ENCODE peak calls at places on chromosome 11, in four cellular contexts. W, A, L and O are unnamed samples.

GRCh38 chr11:8019671-8020597 is 32.8 kb downstream of the EIF3F start:
- DNase-seq in W (peak), A (peak), L (no peak), O (peak)

GRCh38 chr11:65429724-65430405 is 7.3 kb downstream of the NEAT1 start:
- DNase-seq in W (no peak), A (peak), L (peak), O (no peak)

GRCh38 chr11:63020671-63021255 is 5.1 kb upstream of the SLC22A8 start:
- DNase-seq in W (no peak), A (no peak), L (no peak), O (no peak)

GRCh38 chr11:68903631-68904457 is at the start of the genes IGHMBP2 and MRPL21:
- DNase-seq in W (peak), A (peak), L (peak), O (peak)

GRCh38 chr11:75223954-75224643 is 16.5 kb upstream of the TPBGL start:
- DNase-seq in W (no peak), A (no peak), L (no peak), O (no peak)

GRCh38 chr11:134126197-134126822 is 57.4 kb downstream of the JAM3 start:
- DNase-seq in W (no peak), A (peak), L (no peak), O (no peak)

GRCh38 chr11:116387623-116388022 is 385.2 kb downstream of the BUD13 start:
- DNase-seq in W (no peak), A (no peak), L (no peak), O (no peak)

GRCh38 chr11:68659158-68659921 is 25.0 kb upstream of the GAL start:
- DNase-seq in W (no peak), A (peak), L (no peak), O (no peak)

GRCh38 chr11:3022300-3022967 is 30.3 kb upstream of the NAP1L4 start:
- DNase-seq in W (no peak), A (no peak), L (peak), O (peak)

GRCh38 chr11:121533556-121534050 is 80.8 kb upstream of the SORL1-AS1 start:
- DNase-seq in W (no peak), A (no peak), L (no peak), O (no peak)

GRCh38 chr11:131592152-131592551 is 221.7 kb downstream of the NTM start:
- DNase-seq in W (no peak), A (no peak), L (no peak), O (no peak)

GRCh38 chr11:61783717-61784505 is 8.5 kb downstream of the TMEM258 start:
- DNase-seq in W (no peak), A (no peak), L (no peak), O (no peak)

GRCh38 chr11:47152126-47152952 is 24.3 kb downstream of the ARFGAP2 start:
- DNase-seq in W (no peak), A (no peak), L (no peak), O (no peak)

GRCh38 chr11:20303451-20303965 is 60.0 kb upstream of the HTATIP2 start:
- DNase-seq in W (no peak), A (no peak), L (no peak), O (no peak)

GRCh38 chr11:87351671-87352070 is 313.9 kb downstream of the TMEM135 start:
- DNase-seq in W (no peak), A (no peak), L (no peak), O (no peak)

GRCh38 chr11:129215506-129216245 is 23.6 kb upstream of the ARHGAP32 start:
- DNase-seq in W (no peak), A (no peak), L (no peak), O (no peak)

GRCh38 chr11:129041611-129042018 is 98.9 kb upstream of the TP53AIP1 start:
- DNase-seq in W (no peak), A (no peak), L (no peak), O (no peak)

GRCh38 chr11:47977651-47978050 is 2.7 kb upstream of the PTPRJ start:
- DNase-seq in W (no peak), A (no peak), L (no peak), O (no peak)

GRCh38 chr11:134048028-134048427 is 20.8 kb upstream of the JAM3 start:
- DNase-seq in W (no peak), A (no peak), L (no peak), O (no peak)

GRCh38 chr11:93904711-93905110 is 54.3 kb upstream of the VSTM5 start:
- DNase-seq in W (no peak), A (no peak), L (no peak), O (no peak)

GRCh38 chr11:105371311-105371710 is 231.7 kb upstream of the CARD18 start:
- DNase-seq in W (no peak), A (no peak), L (no peak), O (no peak)

DNA sequence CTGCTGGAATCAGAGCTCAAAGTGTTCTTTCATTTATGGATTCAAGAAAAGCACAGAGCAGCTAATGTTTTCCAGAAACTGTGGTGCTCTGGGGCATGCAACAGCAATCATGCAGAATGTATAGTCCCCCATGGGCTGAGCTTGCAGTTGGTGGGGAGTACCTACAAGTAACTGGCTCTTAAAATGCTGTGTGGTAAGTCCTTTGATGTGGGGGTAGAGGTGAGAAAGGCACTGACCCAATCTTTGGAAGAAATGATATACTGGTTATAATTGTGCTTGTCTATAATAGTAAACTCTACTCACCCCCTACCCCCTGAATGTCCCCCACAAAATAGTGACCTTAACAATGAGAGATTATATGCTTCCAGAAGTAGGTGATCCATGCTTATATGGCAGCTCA is 29.1 kb upstream of the CD44 start:
- DNase-seq in W (no peak), A (no peak), L (no peak), O (no peak)
- TF ChIP-seq CTCF in W (no peak), A (no peak), L (no peak), O (no peak)

DNA sequence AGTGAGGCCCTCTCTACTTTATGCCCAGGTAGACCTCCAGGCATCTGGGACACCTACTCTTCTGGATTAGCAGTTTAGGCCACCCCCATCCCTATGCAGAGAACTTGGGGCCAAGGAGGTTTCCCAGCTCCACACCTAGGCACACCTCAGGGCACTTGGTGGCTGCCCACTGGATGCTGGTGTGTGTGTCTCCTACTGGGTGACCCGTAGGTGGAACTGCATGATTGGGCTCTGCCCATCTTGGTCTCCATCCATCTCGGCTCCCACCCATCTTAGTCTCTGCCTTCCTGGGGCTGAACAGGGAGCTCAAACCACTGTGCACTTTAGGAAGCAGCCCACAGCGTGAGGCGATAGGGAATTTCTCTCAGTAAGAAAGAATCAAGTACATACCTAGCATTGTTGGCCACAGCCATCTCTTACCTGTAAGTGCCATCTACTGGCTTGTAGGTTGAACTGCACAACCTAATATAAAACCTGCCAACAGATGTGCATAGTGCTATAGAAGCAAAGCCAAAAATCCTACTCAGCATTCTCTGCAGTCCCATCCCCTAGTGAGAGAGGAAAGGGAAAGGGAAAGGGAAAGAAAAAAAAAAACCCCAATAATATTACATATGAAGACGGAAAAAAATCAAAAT is 61.6 kb upstream of the PTPN5 start:
- DNase-seq in W (peak), A (no peak), L (peak), O (peak)
- TF ChIP-seq CTCF in W (peak), A (peak), L (peak), O (peak)

GRCh38 chr11:13249992-13250391 is 27.6 kb upstream of the BMAL1 start:
- DNase-seq in W (no peak), A (no peak), L (no peak), O (no peak)
- TF ChIP-seq CTCF in W (peak), A (no peak), L (no peak), O (peak)

GRCh38 chr11:106581399-106581798 is 436.9 kb downstream of the GUCY1A2 start:
- DNase-seq in W (no peak), A (no peak), L (no peak), O (no peak)

DNA sequence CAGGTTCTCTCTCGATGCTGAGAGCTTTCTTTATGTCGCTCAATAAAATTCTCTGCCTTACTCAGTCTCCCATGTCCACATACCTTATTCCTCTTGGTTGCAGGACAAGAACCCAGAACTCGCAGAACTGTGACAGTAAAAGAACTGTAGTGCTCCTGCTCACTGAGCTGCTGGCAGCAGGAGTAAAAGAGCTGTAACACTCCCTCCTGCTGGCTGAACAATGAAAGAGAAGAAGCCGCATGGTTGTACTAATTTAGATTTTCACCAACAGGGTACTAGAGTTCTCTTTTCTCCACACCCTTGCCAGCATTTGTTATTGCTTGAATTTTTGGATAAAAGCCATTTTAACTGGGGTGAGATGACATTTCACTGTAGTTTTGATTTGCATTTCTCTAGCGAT is 433.2 kb downstream of the GUCY1A2 start:
- DNase-seq in W (no peak), A (no peak), L (no peak), O (no peak)
- TF ChIP-seq CTCF in W (peak), A (no peak), L (no peak), O (no peak)

GRCh38 chr11:119573858-119574257 is 150.9 kb upstream of the THY1 start:
- DNase-seq in W (no peak), A (no peak), L (no peak), O (no peak)

GRCh38 chr11:119578466-119579220 is 150.4 kb downstream of the NECTIN1 start:
- DNase-seq in W (no peak), A (no peak), L (no peak), O (no peak)

GRCh38 chr11:119571311-119571710 is 148.3 kb upstream of the THY1 start:
- DNase-seq in W (peak), A (no peak), L (no peak), O (no peak)

GRCh38 chr11:119567667-119568582 is 145.0 kb upstream of the THY1 start:
- DNase-seq in W (peak), A (no peak), L (peak), O (no peak)

GRCh38 chr11:119572481-119573424 is 149.8 kb upstream of the THY1 start:
- DNase-seq in W (no peak), A (no peak), L (no peak), O (no peak)
- TF ChIP-seq CTCF in W (peak), A (no peak), L (no peak), O (no peak)